ENCODE peak calls at places on chromosome 20, in ten cellular contexts. T is skeletal muscle cell; Q is stimulated activated CD4-positive, alpha-beta T cell treated with anti-CD3 and anti-CD28 coated beads, Interleukin-2, amount 100 ng/mL, for 48 hours; L is ACHN; Z is neural crest cell; G is GF-D8; V is WTC11; D is heart left ventricle; X is A172; P is CD8-positive, alpha-beta T cell. R is an unnamed sample.

GRCh38 chr20:9515211-9515580 is 806 bp downstream of the LAMP5 start:
- DNase-seq in T (no peak), Q (no peak), L (no peak), Z (no peak), G (no peak), V (no peak), D (no peak), X (no peak), P (no peak), R (no peak)

GRCh38 chr20:43919686-43920403 is 5.2 kb downstream of the TOX2 start:
- DNase-seq in T (no peak), Q (no peak), L (no peak), Z (no peak), G (no peak), V (no peak), D (no peak), X (no peak), P (no peak), R (no peak)

GRCh38 chr20:38304845-38305447 is 990 bp downstream of the BPI start:
- DNase-seq in T (no peak), Q (peak; percentile 23), L (peak; percentile 15), Z (no peak), G (peak; percentile 55), V (peak; percentile 85), D (no peak), X (peak; percentile 18), P (no peak), R (no peak)

GRCh38 chr20:50027611-50028105 is 44.9 kb downstream of the SNAI1 start:
- DNase-seq in T (peak; percentile 71), Q (no peak), L (peak; percentile 83), Z (no peak), G (no peak), V (no peak), D (peak; percentile 83), X (peak; percentile 90), P (no peak), R (peak; percentile 54)

GRCh38 chr20:5315807-5316187 is 957 bp downstream of the PROKR2 start:
- DNase-seq in T (no peak), Q (no peak), L (no peak), Z (no peak), G (no peak), V (peak; percentile 42), D (no peak), X (no peak), P (no peak), R (no peak)

GRCh38 chr20:48326868-48327267 is 500.9 kb downstream of the PREX1 start:
- DNase-seq in T (no peak), Q (no peak), L (no peak), Z (no peak), G (no peak), V (no peak), D (peak; percentile 24), X (no peak), P (no peak), R (peak; percentile 59)

GRCh38 chr20:54194724-54195438 is 13.0 kb upstream of the PFDN4 start:
- DNase-seq in T (no peak), Q (no peak), L (no peak), Z (no peak), G (no peak), V (no peak), D (no peak), X (no peak), P (no peak), R (no peak)

GRCh38 chr20:38109657-38110524 is 55.2 kb downstream of the TGM2 start:
- DNase-seq in T (peak; percentile 98), Q (no peak), L (peak; percentile 50), Z (no peak), G (peak; percentile 41), V (no peak), D (peak; percentile 86), X (peak; percentile 99), P (no peak), R (no peak)

R was measured in ovary.